ENCODE peak calls at places on chromosomes 4 and X, in five cellular contexts. One of them, this sample, is unnamed.

GRCh38 chrX:2863646-2864045 is 34.9 kb downstream of the GYG2 start:
- DNase-seq in A549: no peak
- DNase-seq in GM23338: peak
- DNase-seq in HCT116: no peak
- DNase-seq in HL-60: no peak
- DNase-seq in this sample: no peak

GRCh38 chr4:185514182-185514697 is 21.1 kb downstream of the PDLIM3 start:
- DNase-seq in HL-60: no peak
- DNase-seq in GM23338: no peak
- DNase-seq in A549: no peak
- DNase-seq in HCT116: no peak
- DNase-seq in this sample: no peak

GRCh38 chr4:115918149-115918548 is 804.7 kb upstream of the NDST4 start:
- DNase-seq in A549: no peak
- DNase-seq in HCT116: no peak
- DNase-seq in GM23338: no peak
- DNase-seq in HL-60: peak
- DNase-seq in this sample: no peak

GRCh38 chrX:152844256-152844655 is 13.4 kb downstream of the NSDHL start:
- DNase-seq in HL-60: no peak
- DNase-seq in GM23338: no peak
- DNase-seq in A549: no peak
- DNase-seq in HCT116: no peak
- DNase-seq in this sample: no peak

GRCh38 chr4:38319456-38320348 is 344.3 kb upstream of the KLF3 start:
- DNase-seq in A549: peak
- DNase-seq in HCT116: no peak
- DNase-seq in GM23338: peak
- DNase-seq in HL-60: peak
- DNase-seq in this sample: peak

GRCh38 chr4:66372706-66373105 is 702.4 kb upstream of the EPHA5 start:
- DNase-seq in HL-60: no peak
- DNase-seq in GM23338: no peak
- DNase-seq in A549: no peak
- DNase-seq in HCT116: no peak
- DNase-seq in this sample: no peak

GRCh38 chrX:138487866-138488265 is 223.7 kb downstream of the FGF13 start:
- DNase-seq in A549: no peak
- DNase-seq in HCT116: no peak
- DNase-seq in GM23338: no peak
- DNase-seq in HL-60: no peak
- DNase-seq in this sample: no peak

GRCh38 chr4:125736057-125736456 is 421.3 kb downstream of the FAT4 start:
- DNase-seq in GM23338: peak
- DNase-seq in HL-60: no peak
- DNase-seq in A549: peak
- DNase-seq in HCT116: no peak
- DNase-seq in this sample: no peak

GRCh38 chr4:7412586-7412975 is 22.1 kb downstream of the PSAPL1 start:
- DNase-seq in HCT116: no peak
- DNase-seq in GM23338: no peak
- DNase-seq in HL-60: no peak
- DNase-seq in A549: no peak
- DNase-seq in this sample: no peak

GRCh38 chr4:14428125-14428524 is 574.2 kb upstream of the CPEB2 start:
- DNase-seq in A549: no peak
- DNase-seq in HCT116: no peak
- DNase-seq in GM23338: no peak
- DNase-seq in HL-60: no peak
- DNase-seq in this sample: no peak

GRCh38 chr4:178240891-178241290 is 798.7 kb upstream of the AGA start:
- DNase-seq in A549: no peak
- DNase-seq in HCT116: no peak
- DNase-seq in HL-60: no peak
- DNase-seq in GM23338: no peak
- DNase-seq in this sample: no peak

GRCh38 chrX:1222511-1223252 is 10.2 kb upstream of the CRLF2 start:
- DNase-seq in HCT116: no peak
- DNase-seq in GM23338: no peak
- DNase-seq in A549: peak
- DNase-seq in HL-60: peak
- DNase-seq in this sample: no peak

GRCh38 chr4:118345813-118346212 is 7.0 kb downstream of the PRSS12 start:
- DNase-seq in A549: no peak
- DNase-seq in HL-60: no peak
- DNase-seq in HCT116: no peak
- DNase-seq in GM23338: no peak
- DNase-seq in this sample: no peak

GRCh38 chrX:11196476-11196875 is 85.3 kb downstream of the HCCS start:
- DNase-seq in HL-60: no peak
- DNase-seq in A549: no peak
- DNase-seq in HCT116: no peak
- DNase-seq in GM23338: no peak
- DNase-seq in this sample: no peak

GRCh38 chrX:124033821-124034220 is 72.3 kb downstream of the STAG2 start:
- DNase-seq in GM23338: no peak
- DNase-seq in HL-60: no peak
- DNase-seq in A549: no peak
- DNase-seq in HCT116: no peak
- DNase-seq in this sample: no peak

DNA sequence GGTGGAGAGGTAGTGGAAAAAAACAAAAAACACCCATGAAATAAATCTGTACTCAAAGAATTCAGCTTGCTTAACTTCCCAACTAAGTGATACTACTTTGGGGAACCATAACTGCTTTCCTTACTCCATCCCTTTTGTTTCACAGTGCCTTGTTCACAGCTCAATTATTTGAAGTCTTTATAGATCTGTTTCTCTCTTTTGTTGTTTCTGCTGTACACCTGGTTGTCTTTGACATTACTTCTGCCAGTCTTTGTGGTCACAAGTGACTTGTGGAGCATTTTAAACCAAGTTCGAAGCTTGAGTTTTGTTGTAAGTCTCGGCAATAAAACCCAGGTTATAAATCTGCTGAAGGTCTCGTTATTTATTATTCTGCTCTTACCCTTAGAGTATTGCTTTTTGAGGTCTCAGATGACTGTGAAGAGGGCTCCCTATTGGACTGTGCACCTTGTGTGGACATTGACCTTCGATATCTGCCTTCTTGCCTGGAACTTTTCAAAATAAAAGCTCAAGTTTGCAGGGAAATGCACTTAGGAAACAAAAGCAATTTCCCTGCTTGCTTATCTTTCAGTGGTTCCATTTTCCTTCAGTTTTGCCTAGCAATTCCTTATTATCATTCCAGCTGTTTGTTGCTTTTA is 59.8 kb downstream of the ANK2 start:
- DNase-seq in HCT116: no peak
- DNase-seq in A549: no peak
- DNase-seq in HL-60: no peak
- DNase-seq in GM23338: no peak
- DNase-seq in this sample: no peak
- TF ChIP-seq REST in HCT116: no peak
- TF ChIP-seq REST in A549: no peak
- TF ChIP-seq REST in HL-60: no peak
- TF ChIP-seq REST in GM23338: no peak
- TF ChIP-seq REST in this sample: no peak

DNA sequence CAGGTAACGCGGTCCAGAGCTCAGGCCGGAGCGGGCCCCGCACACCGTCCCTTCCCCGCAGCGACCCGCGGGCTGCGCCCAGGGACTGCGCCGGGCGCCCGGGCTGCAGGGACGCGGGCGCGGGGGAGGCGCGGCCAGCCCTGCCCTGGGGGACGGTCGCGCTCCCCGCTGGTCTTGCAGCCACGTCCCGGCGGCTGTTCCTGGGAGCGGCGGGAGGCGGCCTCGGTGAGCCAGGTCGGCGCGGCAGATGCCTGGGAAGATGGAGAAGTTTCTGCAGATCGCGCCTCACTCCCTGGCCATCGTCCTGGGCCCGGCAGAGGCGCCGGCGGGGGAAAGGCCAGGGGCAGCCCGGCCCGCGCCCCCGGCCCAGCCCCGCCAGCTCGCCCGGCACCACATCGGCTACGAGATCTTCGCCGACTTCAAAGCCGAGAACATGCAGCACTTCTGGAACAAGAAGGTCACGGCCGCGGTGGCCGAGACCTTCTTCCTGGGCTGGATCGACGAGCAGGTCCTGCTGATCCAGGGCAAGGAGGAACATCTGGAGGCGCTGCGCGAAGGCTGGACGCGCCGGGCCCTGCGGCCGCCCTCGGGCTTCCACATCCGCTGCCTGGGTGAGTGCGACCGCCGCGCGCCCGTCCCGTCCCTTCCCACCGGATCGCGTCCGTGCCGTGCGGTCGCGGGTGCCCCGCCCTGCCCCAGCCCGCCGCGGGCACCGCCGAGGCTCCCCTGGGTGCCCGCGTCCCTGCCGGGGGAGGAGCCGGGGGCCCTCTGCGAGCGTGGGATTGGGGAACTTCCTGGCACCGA is 107.5 kb upstream of the STOX2 start:
- DNase-seq in HL-60: peak
- DNase-seq in HCT116: no peak
- DNase-seq in GM23338: peak
- DNase-seq in A549: peak
- DNase-seq in this sample: no peak
- TF ChIP-seq REST in HL-60: no peak
- TF ChIP-seq REST in HCT116: no peak
- TF ChIP-seq REST in GM23338: no peak
- TF ChIP-seq REST in A549: no peak
- TF ChIP-seq REST in this sample: no peak

GRCh38 chr4:56698329-56698728 is 17.2 kb upstream of the HOPX start:
- DNase-seq in GM23338: no peak
- DNase-seq in HCT116: no peak
- DNase-seq in HL-60: no peak
- DNase-seq in A549: no peak
- DNase-seq in this sample: no peak
- TF ChIP-seq REST in GM23338: no peak
- TF ChIP-seq REST in HCT116: no peak
- TF ChIP-seq REST in HL-60: no peak
- TF ChIP-seq REST in A549: no peak
- TF ChIP-seq REST in this sample: no peak

GRCh38 chrX:154332561-154332960 is 37.0 kb downstream of the TKTL1 start:
- DNase-seq in HL-60: no peak
- DNase-seq in GM23338: no peak
- DNase-seq in A549: no peak
- DNase-seq in HCT116: no peak
- DNase-seq in this sample: no peak

GRCh38 chrX:154334496-154334895 is 38.9 kb downstream of the TKTL1 start:
- DNase-seq in HL-60: no peak
- DNase-seq in A549: no peak
- DNase-seq in HCT116: no peak
- DNase-seq in GM23338: no peak
- DNase-seq in this sample: no peak

GRCh38 chrX:154333116-154333515 is 37.5 kb downstream of the TKTL1 start:
- DNase-seq in GM23338: no peak
- DNase-seq in A549: no peak
- DNase-seq in HL-60: no peak
- DNase-seq in HCT116: no peak
- DNase-seq in this sample: no peak

GRCh38 chrX:154329284-154329683 is 33.7 kb downstream of the TKTL1 start:
- DNase-seq in A549: no peak
- DNase-seq in HL-60: no peak
- DNase-seq in HCT116: no peak
- DNase-seq in GM23338: no peak
- DNase-seq in this sample: no peak

GRCh38 chrX:154333837-154334271 is 38.3 kb downstream of the TKTL1 start:
- DNase-seq in GM23338: no peak
- DNase-seq in HCT116: no peak
- DNase-seq in HL-60: peak
- DNase-seq in A549: no peak
- DNase-seq in this sample: no peak
- TF ChIP-seq REST in GM23338: no peak
- TF ChIP-seq REST in HCT116: no peak
- TF ChIP-seq REST in HL-60: no peak
- TF ChIP-seq REST in A549: no peak
- TF ChIP-seq REST in this sample: no peak

DNA sequence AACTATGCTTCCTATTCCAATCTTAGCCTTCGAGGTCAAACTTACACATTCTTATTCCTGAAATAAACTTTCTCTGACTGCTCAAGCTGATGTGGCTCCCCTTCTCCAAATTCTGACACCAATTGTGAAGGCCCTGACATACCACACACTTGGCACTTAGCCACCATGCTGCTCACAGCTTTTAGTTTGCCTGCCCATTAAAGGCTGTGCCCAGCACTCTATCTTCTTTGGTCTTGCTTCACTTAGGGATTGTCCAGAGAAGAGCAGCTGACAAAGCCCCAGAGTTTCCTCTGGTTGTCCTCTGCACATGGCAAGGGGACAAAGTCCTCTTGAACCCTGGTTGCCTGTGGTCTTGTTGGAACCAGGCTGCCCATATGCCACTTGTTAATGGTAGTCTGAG is 126.1 kb downstream of the ARHGEF9 start:
- DNase-seq in HCT116: no peak
- DNase-seq in A549: no peak
- DNase-seq in HL-60: no peak
- DNase-seq in GM23338: no peak
- DNase-seq in this sample: no peak
- TF ChIP-seq REST in HCT116: no peak
- TF ChIP-seq REST in A549: no peak
- TF ChIP-seq REST in HL-60: no peak
- TF ChIP-seq REST in GM23338: no peak
- TF ChIP-seq REST in this sample: no peak

GRCh38 chr4:88866862-88867550 is 169.4 kb upstream of the NAP1L5 start:
- DNase-seq in HL-60: no peak
- DNase-seq in GM23338: no peak
- DNase-seq in HCT116: no peak
- DNase-seq in A549: no peak
- DNase-seq in this sample: no peak
- TF ChIP-seq REST in HL-60: no peak
- TF ChIP-seq REST in GM23338: no peak
- TF ChIP-seq REST in HCT116: no peak
- TF ChIP-seq REST in A549: no peak
- TF ChIP-seq REST in this sample: no peak

GRCh38 chrX:40444798-40445496 is 135.8 kb upstream of the ATP6AP2 start:
- DNase-seq in A549: no peak
- DNase-seq in HL-60: no peak
- DNase-seq in HCT116: no peak
- DNase-seq in GM23338: no peak
- DNase-seq in this sample: no peak

GRCh38 chrX:40446927-40447326 is 133.8 kb upstream of the ATP6AP2 start:
- DNase-seq in HL-60: no peak
- DNase-seq in A549: no peak
- DNase-seq in HCT116: no peak
- DNase-seq in GM23338: no peak
- DNase-seq in this sample: no peak

GRCh38 chrX:40448793-40449192 is 132.0 kb upstream of the ATP6AP2 start:
- DNase-seq in HL-60: no peak
- DNase-seq in HCT116: no peak
- DNase-seq in GM23338: no peak
- DNase-seq in A549: no peak
- DNase-seq in this sample: no peak

GRCh38 chrX:40449956-40450701 is 130.6 kb upstream of the ATP6AP2 start:
- DNase-seq in HL-60: no peak
- DNase-seq in A549: no peak
- DNase-seq in HCT116: no peak
- DNase-seq in GM23338: no peak
- DNase-seq in this sample: no peak

DNA sequence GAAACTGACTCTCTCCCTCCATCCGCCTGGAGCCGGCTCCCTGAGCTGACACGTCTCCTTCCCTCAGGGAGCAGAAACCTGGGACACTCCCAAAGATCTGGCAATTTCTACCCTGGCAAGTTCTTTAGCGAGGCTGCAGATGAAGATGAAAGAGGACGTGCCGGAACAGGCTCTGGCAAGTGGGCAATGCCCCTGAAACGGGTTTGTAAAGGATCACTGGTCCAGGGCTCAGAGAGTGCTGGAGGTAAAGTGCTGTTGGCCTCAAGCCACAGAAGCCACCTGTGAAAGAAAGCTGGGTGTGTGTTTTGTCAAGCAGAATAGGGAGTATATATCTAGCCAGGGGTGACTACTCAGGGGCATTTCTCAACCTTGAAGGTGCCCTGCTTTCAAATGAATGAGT is 131.4 kb upstream of the ATP6AP2 start:
- DNase-seq in GM23338: no peak
- DNase-seq in HCT116: no peak
- DNase-seq in A549: no peak
- DNase-seq in HL-60: no peak
- DNase-seq in this sample: no peak
- TF ChIP-seq REST in GM23338: no peak
- TF ChIP-seq REST in HCT116: no peak
- TF ChIP-seq REST in A549: no peak
- TF ChIP-seq REST in HL-60: no peak
- TF ChIP-seq REST in this sample: no peak

This sample was measured in Panc1.